ENCODE peak calls at places on chromosomes 4 and X, in six cellular contexts. N is neural progenitor cell, D is Peyer's patch, J is mammary epithelial cell, X is fibroblast of lung, E is gastrocnemius medialis. Q is an unnamed sample.
A peak's percentile ranks its signal among the peaks of the same experiment; 100 is the strongest.

GRCh38 chr4:169341490-169341889 is 70.7 kb upstream of the SH3RF1 start:
- DNase-seq in D (no peak), X (peak; percentile 92), E (no peak), J (peak; percentile 24), N (no peak), Q (peak; percentile 81)

GRCh38 chrX:96611619-96612362 is 72.9 kb upstream of the DIAPH2 start:
- DNase-seq in N (peak; percentile 18), E (no peak), D (no peak), X (peak; percentile 39), J (no peak), Q (no peak)

GRCh38 chrX:68175569-68175968 is 257.7 kb downstream of the OPHN1 start:
- DNase-seq in N (no peak), X (peak; percentile 79), E (peak; percentile 2), J (peak; percentile 11), D (no peak), Q (no peak)

GRCh38 chr4:111214371-111214770 is 591.5 kb upstream of the PITX2 start:
- DNase-seq in X (no peak), E (no peak), J (no peak), D (no peak), N (no peak), Q (no peak)

GRCh38 chr4:153788064-153788418 is 842 bp downstream of the SFRP2 start:
- DNase-seq in J (no peak), E (no peak), X (no peak), N (peak; percentile 46), D (no peak), Q (no peak)

GRCh38 chr4:169159614-169160013 is 111.1 kb downstream of the SH3RF1 start:
- DNase-seq in D (no peak), J (peak; percentile 25), N (no peak), E (no peak), X (peak; percentile 71), Q (peak; percentile 43)

GRCh38 chr4:155612074-155612473 is 54.6 kb upstream of the GUCY1A1 start:
- DNase-seq in X (no peak), N (no peak), J (no peak), D (no peak), E (no peak), Q (no peak)

GRCh38 chr4:182828678-182829025 is 88.5 kb downstream of the DCTD start:
- DNase-seq in J (no peak), D (no peak), N (peak; percentile 48), E (no peak), X (no peak), Q (no peak)

GRCh38 chr4:137677851-137678250 is 145.6 kb upstream of the PCDH18 start:
- DNase-seq in N (no peak), J (no peak), X (peak; percentile 78), D (no peak), E (no peak), Q (no peak)

GRCh38 chr4:174550541-174550940 is 28.3 kb upstream of the HPGD start:
- DNase-seq in N (peak; percentile 4), J (no peak), E (no peak), X (no peak), D (no peak), Q (no peak)

GRCh38 chr4:185263419-185263818 is 54.0 kb downstream of the SNX25 start:
- DNase-seq in N (no peak), D (no peak), X (no peak), E (no peak), J (no peak), Q (no peak)

GRCh38 chrX:136063340-136064079 is 78.3 kb downstream of the SLC9A6 start:
- DNase-seq in E (no peak), D (no peak), J (no peak), X (peak; percentile 52), N (no peak), Q (no peak)

GRCh38 chr4:32031026-32031425 is 1310.9 kb downstream of the PCDH7 start:
- DNase-seq in E (no peak), X (no peak), N (no peak), J (no peak), D (no peak), Q (no peak)

GRCh38 chr4:16259531-16260246 is 33.4 kb upstream of the TAPT1 start:
- DNase-seq in D (no peak), E (no peak), J (no peak), N (no peak), X (peak; percentile 70), Q (no peak)

GRCh38 chr4:72340803-72341431 is 228.1 kb downstream of the ADAMTS3 start:
- DNase-seq in E (no peak), D (no peak), X (peak; percentile 9), J (peak; percentile 74), N (no peak), Q (no peak)

GRCh38 chrX:30635630-30636029 is 17.6 kb upstream of the GK start:
- DNase-seq in E (no peak), X (peak; percentile 42), J (no peak), N (no peak), D (no peak), Q (no peak)

GRCh38 chr4:103171006-103171405 is 27.1 kb downstream of the CENPE start:
- DNase-seq in X (peak; percentile 11), J (no peak), D (no peak), E (no peak), N (no peak), Q (no peak)

GRCh38 chrX:18360867-18361266 is 6.4 kb upstream of the SCML2 start:
- DNase-seq in J (peak; percentile 3), X (no peak), N (no peak), D (no peak), E (no peak), Q (no peak)

GRCh38 chr4:87118826-87119225 is 101.6 kb downstream of the KLHL8 start:
- DNase-seq in E (no peak), X (peak; percentile 87), N (no peak), D (no peak), J (peak; percentile 27), Q (peak; percentile 76)

GRCh38 chrX:6184900-6185515 is 43.7 kb downstream of the NLGN4X start:
- DNase-seq in E (no peak), D (no peak), J (peak; percentile 61), N (no peak), X (no peak), Q (no peak)

GRCh38 chr4:26288308-26288982 is 32.4 kb upstream of the RBPJ start:
- DNase-seq in J (no peak), D (no peak), X (peak; percentile 65), E (no peak), N (no peak), Q (no peak)

GRCh38 chr4:44553143-44553542 is 98.3 kb downstream of the YIPF7 start:
- DNase-seq in J (no peak), D (no peak), N (no peak), E (no peak), X (no peak), Q (no peak)

GRCh38 chr4:138832563-138832962 is 183.0 kb upstream of the NOCT start:
- DNase-seq in J (no peak), N (no peak), X (no peak), D (no peak), E (no peak), Q (no peak)

GRCh38 chrX:23637187-23637586 is 30.1 kb upstream of the PRDX4 start:
- DNase-seq in J (no peak), D (no peak), E (no peak), X (no peak), N (no peak), Q (no peak)

GRCh38 chr4:99763635-99764101 is 53.0 kb upstream of the DAPP1 start:
- DNase-seq in X (peak; percentile 98), E (no peak), J (peak; percentile 94), N (no peak), D (no peak), Q (peak; percentile 49)

GRCh38 chrX:106919932-106920452 is at the start of gene CLDN2:
- DNase-seq in D (no peak), N (peak; percentile 86), J (no peak), X (no peak), E (no peak), Q (no peak)

GRCh38 chr4:75232546-75232945 is 281.7 kb downstream of the RCHY1 start:
- DNase-seq in N (no peak), E (no peak), J (no peak), D (no peak), X (no peak), Q (no peak)
- H3K27ac ChIP-seq in N (no peak overlapping the region), E (no peak overlapping the region), J (no peak overlapping the region), D (no peak overlapping the region), X (no peak overlapping the region), Q (no peak overlapping the region)

DNA sequence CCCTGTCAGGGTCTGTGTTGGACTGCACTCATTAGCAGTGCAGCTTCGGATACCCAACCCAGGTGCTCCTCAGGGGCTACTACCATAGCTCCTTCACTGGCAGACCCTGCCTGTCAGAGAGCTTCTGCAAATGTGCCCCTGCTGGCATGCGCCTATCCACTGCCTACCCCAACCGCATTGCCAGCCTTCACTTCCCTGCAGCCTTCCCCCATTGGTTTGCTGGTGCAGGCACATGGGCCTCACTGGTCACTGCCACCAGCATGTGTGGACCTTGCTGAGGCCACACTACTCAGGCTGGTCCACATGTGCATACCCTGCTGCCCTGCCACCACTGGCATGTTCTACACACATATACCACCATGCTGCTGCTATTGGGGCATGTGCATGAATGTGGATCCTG is 72.5 kb upstream of the MAGEH1 start:
- DNase-seq in E (no peak), J (no peak), X (no peak), N (no peak), D (no peak), Q (no peak)
- H3K9me3 ChIP-seq in E (no peaks in the 10 kb centered on the region), J (peaks cover 5% of the 10 kb centered on the region), X (no peaks in the 10 kb centered on the region), N (peaks cover 22% of the 10 kb centered on the region), D (no peaks in the 10 kb centered on the region), Q (peaks cover 7% of the 10 kb centered on the region)

GRCh38 chr4:52369649-52370048 is 289.5 kb downstream of the USP46 start:
- DNase-seq in E (no peak), D (no peak), X (no peak), N (no peak), J (peak; percentile 40), Q (no peak)

GRCh38 chr4:52368895-52369294 is 290.2 kb downstream of the USP46 start:
- DNase-seq in X (no peak), D (no peak), E (no peak), N (no peak), J (no peak), Q (no peak)

GRCh38 chr4:52371861-52372260 is 287.2 kb downstream of the USP46 start:
- DNase-seq in J (no peak), D (no peak), N (no peak), E (no peak), X (no peak), Q (no peak)

GRCh38 chr4:52372269-52372668 is 286.8 kb downstream of the USP46 start:
- DNase-seq in D (no peak), J (no peak), N (no peak), E (no peak), X (no peak), Q (no peak)

GRCh38 chr4:52370576-52370975 is 288.5 kb downstream of the USP46 start:
- DNase-seq in N (no peak), E (no peak), X (no peak), D (no peak), J (no peak), Q (no peak)
- TF ChIP-seq CTCF in N (no peak), E (no peak), X (no peak), D (no peak), J (no peak), Q (no peak)

DNA sequence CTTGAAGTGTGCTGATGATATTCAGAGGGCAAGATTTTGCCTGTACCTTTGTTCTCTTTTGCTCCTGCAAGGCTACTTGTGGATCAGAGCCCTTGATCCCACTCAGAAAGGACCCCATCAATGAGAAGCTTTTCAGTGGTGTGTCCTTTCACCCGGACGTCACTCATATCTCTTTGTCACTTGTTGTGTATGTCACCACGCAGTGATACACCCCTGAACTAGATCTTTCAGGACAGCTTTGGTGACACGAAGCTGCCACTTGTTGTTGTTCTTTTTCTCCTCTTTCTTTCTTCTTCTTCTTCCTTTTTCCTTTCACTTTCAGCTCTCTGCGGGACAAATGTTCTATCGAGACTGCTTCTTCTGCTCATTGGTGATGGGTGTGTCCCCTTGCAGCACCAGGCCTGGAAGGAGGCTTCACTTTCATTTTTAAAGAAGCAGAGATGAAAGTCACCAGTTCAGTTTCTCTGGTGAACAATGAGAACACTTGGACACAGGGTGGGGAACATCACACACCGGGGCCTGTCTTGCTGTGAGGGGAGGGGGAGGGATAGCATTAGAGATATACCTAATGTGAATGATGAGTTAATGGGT is 83.6 kb downstream of the NBDY start:
- DNase-seq in J (no peak), E (no peak), D (no peak), X (peak; percentile 24), N (no peak), Q (no peak)
- H3K27ac ChIP-seq in J (peak overlapping the region; percentile 77), E (no peak overlapping the region), D (peak overlapping the region; percentile 57), X (no peak overlapping the region), N (no peak overlapping the region), Q (no peak overlapping the region)

Q was measured in AG04450.